ENCODE peak calls at places on chromosomes 6 and 20, in four cellular contexts. One of them, this sample, is unnamed.

GRCh38 chr6:25137497-25137896 is 141.7 kb upstream of the CARMIL1 start:
- DNase-seq in HCT116: no peak
- DNase-seq in GM12878: no peak
- DNase-seq in K562: no peak
- DNase-seq in this sample: no peak

GRCh38 chr20:22106308-22106938 is 401.0 kb downstream of the PAX1 start:
- DNase-seq in HCT116: no peak
- DNase-seq in GM12878: no peak
- DNase-seq in K562: peak
- DNase-seq in this sample: peak

GRCh38 chr6:25012657-25013056 is 76.9 kb upstream of the RIPOR2 start:
- DNase-seq in HCT116: no peak
- DNase-seq in GM12878: no peak
- DNase-seq in K562: no peak
- DNase-seq in this sample: no peak

GRCh38 chr20:41308726-41309413 is 8.7 kb downstream of the ZHX3 start:
- DNase-seq in HCT116: no peak
- DNase-seq in GM12878: no peak
- DNase-seq in K562: peak
- DNase-seq in this sample: no peak

GRCh38 chr6:22888147-22888831 is 318.9 kb downstream of the HDGFL1 start:
- DNase-seq in HCT116: no peak
- DNase-seq in GM12878: no peak
- DNase-seq in K562: no peak
- DNase-seq in this sample: no peak

GRCh38 chr6:14791525-14791924 is 454.3 kb upstream of the JARID2 start:
- DNase-seq in HCT116: no peak
- DNase-seq in GM12878: no peak
- DNase-seq in K562: no peak
- DNase-seq in this sample: no peak

GRCh38 chr6:155678361-155678760 is 222.7 kb upstream of the NOX3 start:
- DNase-seq in HCT116: no peak
- DNase-seq in GM12878: no peak
- DNase-seq in K562: no peak
- DNase-seq in this sample: no peak

GRCh38 chr6:81769834-81770233 is 17.4 kb upstream of the TENT5A start:
- DNase-seq in HCT116: no peak
- DNase-seq in GM12878: no peak
- DNase-seq in K562: no peak
- DNase-seq in this sample: no peak

GRCh38 chr6:37554480-37554819 is 54.8 kb upstream of the CCDC167 start:
- DNase-seq in HCT116: peak
- DNase-seq in GM12878: no peak
- DNase-seq in K562: no peak
- DNase-seq in this sample: no peak

GRCh38 chr6:142011156-142011555 is 121.6 kb upstream of the GJE1 start:
- DNase-seq in HCT116: no peak
- DNase-seq in GM12878: no peak
- DNase-seq in K562: no peak
- DNase-seq in this sample: no peak

GRCh38 chr20:63025534-63026331 is 19.0 kb upstream of the BHLHE23 start:
- DNase-seq in HCT116: no peak
- DNase-seq in GM12878: no peak
- DNase-seq in K562: no peak
- DNase-seq in this sample: no peak

GRCh38 chr6:5315883-5316282 is 54.6 kb downstream of the FARS2 start:
- DNase-seq in HCT116: no peak
- DNase-seq in GM12878: no peak
- DNase-seq in K562: no peak
- DNase-seq in this sample: no peak

GRCh38 chr6:117938324-117938995 is 31.4 kb downstream of the SLC35F1 start:
- DNase-seq in HCT116: no peak
- DNase-seq in GM12878: no peak
- DNase-seq in K562: no peak
- DNase-seq in this sample: no peak

GRCh38 chr6:41633235-41633634 is 5.0 kb upstream of the MDFI start:
- DNase-seq in HCT116: no peak
- DNase-seq in GM12878: no peak
- DNase-seq in K562: no peak
- DNase-seq in this sample: no peak

GRCh38 chr6:42440027-42440426 is 11.7 kb downstream of the TRERF1 start:
- DNase-seq in HCT116: no peak
- DNase-seq in GM12878: no peak
- DNase-seq in K562: no peak
- DNase-seq in this sample: no peak

GRCh38 chr6:16481680-16482079 is 243.3 kb downstream of the GMPR start:
- DNase-seq in HCT116: no peak
- DNase-seq in GM12878: no peak
- DNase-seq in K562: no peak
- DNase-seq in this sample: no peak

GRCh38 chr20:31673943-31674463 is 36.3 kb downstream of the COX4I2 start:
- DNase-seq in HCT116: no peak
- DNase-seq in GM12878: no peak
- DNase-seq in K562: peak
- DNase-seq in this sample: no peak

GRCh38 chr6:126721581-126722145 is 381.7 kb downstream of the CENPW start:
- DNase-seq in HCT116: peak
- DNase-seq in GM12878: no peak
- DNase-seq in K562: no peak
- DNase-seq in this sample: peak

GRCh38 chr6:93550551-93551276 is 131.4 kb upstream of the EPHA7 start:
- DNase-seq in HCT116: no peak
- DNase-seq in GM12878: no peak
- DNase-seq in K562: no peak
- DNase-seq in this sample: no peak

GRCh38 chr6:149899486-149899885 is 1.6 kb upstream of the RAET1E start:
- DNase-seq in HCT116: no peak
- DNase-seq in GM12878: no peak
- DNase-seq in K562: no peak
- DNase-seq in this sample: no peak

GRCh38 chr6:167751579-167752115 is 75.1 kb upstream of the AFDN start:
- DNase-seq in HCT116: no peak
- DNase-seq in GM12878: no peak
- DNase-seq in K562: no peak
- DNase-seq in this sample: no peak

GRCh38 chr6:168968228-168968627 is 285.4 kb downstream of the THBS2 start:
- DNase-seq in HCT116: no peak
- DNase-seq in GM12878: no peak
- DNase-seq in K562: peak
- DNase-seq in this sample: no peak

GRCh38 chr20:45157977-45158376 is 16.7 kb upstream of the PI3 start:
- DNase-seq in HCT116: peak
- DNase-seq in GM12878: no peak
- DNase-seq in K562: no peak
- DNase-seq in this sample: no peak

GRCh38 chr6:43396408-43397149 is 27.1 kb upstream of the ZNF318 start:
- DNase-seq in HCT116: no peak
- DNase-seq in GM12878: no peak
- DNase-seq in K562: no peak
- DNase-seq in this sample: no peak

GRCh38 chr20:17444091-17444490 is 87.1 kb downstream of the BFSP1 start:
- DNase-seq in HCT116: no peak
- DNase-seq in GM12878: no peak
- DNase-seq in K562: no peak
- DNase-seq in this sample: no peak

GRCh38 chr6:149935668-149936067 is 6.1 kb upstream of the ULBP2 start:
- DNase-seq in HCT116: no peak
- DNase-seq in GM12878: no peak
- DNase-seq in K562: no peak
- DNase-seq in this sample: no peak

GRCh38 chr6:169487579-169488205 is 214.1 kb downstream of the WDR27 start:
- DNase-seq in HCT116: no peak
- DNase-seq in GM12878: no peak
- DNase-seq in K562: no peak
- DNase-seq in this sample: no peak

GRCh38 chr6:132272776-132273175 is 128.5 kb downstream of the MOXD1 start:
- DNase-seq in HCT116: no peak
- DNase-seq in GM12878: no peak
- DNase-seq in K562: no peak
- DNase-seq in this sample: no peak

GRCh38 chr20:51447097-51447764 is 95.3 kb downstream of the NFATC2 start:
- DNase-seq in HCT116: peak
- DNase-seq in GM12878: no peak
- DNase-seq in K562: peak
- DNase-seq in this sample: peak

GRCh38 chr6:118812972-118813371 is 81.0 kb upstream of the ASF1A start:
- DNase-seq in HCT116: no peak
- DNase-seq in GM12878: no peak
- DNase-seq in K562: no peak
- DNase-seq in this sample: no peak

GRCh38 chr20:63694596-63695418 is 1.6 kb upstream of the TNFRSF6B start:
- DNase-seq in HCT116: no peak
- DNase-seq in GM12878: no peak
- DNase-seq in K562: no peak
- DNase-seq in this sample: no peak

GRCh38 chr6:128491643-128492206 is 28.7 kb downstream of the PTPRK start:
- DNase-seq in HCT116: no peak
- DNase-seq in GM12878: no peak
- DNase-seq in K562: no peak
- DNase-seq in this sample: no peak

GRCh38 chr6:26003102-26003694 is 40.6 kb downstream of the TRIM38 start:
- DNase-seq in HCT116: no peak
- DNase-seq in GM12878: no peak
- DNase-seq in K562: peak
- DNase-seq in this sample: peak

GRCh38 chr20:12824353-12824752 is 184.4 kb upstream of the SPTLC3 start:
- DNase-seq in HCT116: no peak
- DNase-seq in GM12878: no peak
- DNase-seq in K562: no peak
- DNase-seq in this sample: no peak

GRCh38 chr6:157980288-157981131 is 1.2 kb upstream of the SYNJ2 start:
- DNase-seq in HCT116: no peak
- DNase-seq in GM12878: no peak
- DNase-seq in K562: peak
- DNase-seq in this sample: no peak

GRCh38 chr6:157982297-157982579 is 575 bp downstream of the SYNJ2 start:
- DNase-seq in HCT116: no peak
- DNase-seq in GM12878: no peak
- DNase-seq in K562: peak
- DNase-seq in this sample: no peak

GRCh38 chr6:157981132-157981394 is 600 bp upstream of the SYNJ2 start:
- DNase-seq in HCT116: no peak
- DNase-seq in GM12878: no peak
- DNase-seq in K562: no peak
- DNase-seq in this sample: no peak

GRCh38 chr6:157982580-157983438 is 1.1 kb downstream of the SYNJ2 start:
- DNase-seq in HCT116: no peak
- DNase-seq in GM12878: no peak
- DNase-seq in K562: peak
- DNase-seq in this sample: no peak

GRCh38 chr6:157981395-157982296 is at the start of gene SYNJ2:
- DNase-seq in HCT116: no peak
- DNase-seq in GM12878: no peak
- DNase-seq in K562: peak
- DNase-seq in this sample: no peak
- TF ChIP-seq REST in HCT116: no peak
- TF ChIP-seq REST in GM12878: no peak
- TF ChIP-seq REST in K562: no peak
- TF ChIP-seq REST in this sample: peak

GRCh38 chr6:35977308-35977707 is 47.1 kb downstream of the SLC26A8 start:
- DNase-seq in HCT116: no peak
- DNase-seq in GM12878: no peak
- DNase-seq in K562: no peak
- DNase-seq in this sample: no peak

GRCh38 chr6:35970181-35970580 is 49.3 kb upstream of the SRPK1 start:
- DNase-seq in HCT116: no peak
- DNase-seq in GM12878: no peak
- DNase-seq in K562: no peak
- DNase-seq in this sample: no peak

GRCh38 chr6:35972471-35972985 is 51.6 kb upstream of the SRPK1 start:
- DNase-seq in HCT116: no peak
- DNase-seq in GM12878: no peak
- DNase-seq in K562: peak
- DNase-seq in this sample: no peak

GRCh38 chr6:35969676-35970075 is 48.8 kb upstream of the SRPK1 start:
- DNase-seq in HCT116: no peak
- DNase-seq in GM12878: no peak
- DNase-seq in K562: no peak
- DNase-seq in this sample: no peak

GRCh38 chr6:35973670-35974222 is 50.7 kb downstream of the SLC26A8 start:
- DNase-seq in HCT116: no peak
- DNase-seq in GM12878: peak
- DNase-seq in K562: peak
- DNase-seq in this sample: no peak
- TF ChIP-seq SIN3A in HCT116: no peak
- TF ChIP-seq SIN3A in GM12878: no peak
- TF ChIP-seq SIN3A in K562: no peak
- TF ChIP-seq SIN3A in this sample: no peak

GRCh38 chr6:139028658-139029469 is at the start of gene ABRACL:
- DNase-seq in HCT116: peak
- DNase-seq in GM12878: peak
- DNase-seq in K562: peak
- DNase-seq in this sample: no peak

GRCh38 chr6:139030211-139030530 is 1.6 kb downstream of the ABRACL start:
- DNase-seq in HCT116: no peak
- DNase-seq in GM12878: no peak
- DNase-seq in K562: no peak
- DNase-seq in this sample: no peak

GRCh38 chr6:139029470-139030210 is 1.1 kb downstream of the ABRACL start:
- DNase-seq in HCT116: no peak
- DNase-seq in GM12878: no peak
- DNase-seq in K562: peak
- DNase-seq in this sample: no peak

GRCh38 chr6:139028242-139028657 is 295 bp upstream of the ABRACL start:
- DNase-seq in HCT116: no peak
- DNase-seq in GM12878: no peak
- DNase-seq in K562: no peak
- DNase-seq in this sample: no peak

GRCh38 chr6:139027620-139028182 is 844 bp upstream of the ABRACL start:
- DNase-seq in HCT116: no peak
- DNase-seq in GM12878: peak
- DNase-seq in K562: no peak
- DNase-seq in this sample: no peak
- TF ChIP-seq REST in HCT116: no peak
- TF ChIP-seq REST in GM12878: no peak
- TF ChIP-seq REST in K562: no peak
- TF ChIP-seq REST in this sample: no peak

GRCh38 chr20:54345817-54346216 is 129.6 kb upstream of the DOK5 start:
- DNase-seq in HCT116: no peak
- DNase-seq in GM12878: no peak
- DNase-seq in K562: no peak
- DNase-seq in this sample: no peak
- TF ChIP-seq SIN3A in HCT116: no peak
- TF ChIP-seq SIN3A in GM12878: no peak
- TF ChIP-seq SIN3A in K562: no peak
- TF ChIP-seq SIN3A in this sample: no peak

GRCh38 chr6:44808148-44808547 is 420.6 kb downstream of the CDC5L start:
- DNase-seq in HCT116: no peak
- DNase-seq in GM12878: no peak
- DNase-seq in K562: no peak
- DNase-seq in this sample: no peak
- TF ChIP-seq REST in HCT116: no peak
- TF ChIP-seq REST in GM12878: no peak
- TF ChIP-seq REST in K562: no peak
- TF ChIP-seq REST in this sample: no peak